ENCODE peak calls at places on chromosomes 11 and 22, in six cellular contexts. N is adrenal gland, K is right atrium auricular region, Z is tibial nerve, G is cardiac muscle cell, Y is A549. L is an unnamed sample.
A peak's percentile ranks its signal among the peaks of the same experiment; 100 is the strongest.

GRCh38 chr11:62264004-62264403 is 6.0 kb upstream of the SCGB2A2 start:
- DNase-seq in N (no peak), K (no peak), Z (no peak), G (no peak), Y (no peak), L (no peak)

GRCh38 chr11:100932474-100933100 is 197.0 kb downstream of the PGR start:
- DNase-seq in N (no peak), G (no peak), Z (no peak), K (no peak), Y (peak; percentile 17), L (no peak)

GRCh38 chr11:7279676-7280075 is 28.0 kb downstream of the SYT9 start:
- DNase-seq in N (no peak), Z (no peak), Y (no peak), K (no peak), G (no peak), L (no peak)

GRCh38 chr11:58629857-58630256 is 7.4 kb downstream of the CNTF start:
- DNase-seq in G (peak; percentile 53), N (peak; percentile 51), Y (peak; percentile 31), K (no peak), Z (no peak), L (no peak)

GRCh38 chr11:116871248-116871647 is 33.8 kb upstream of the APOA1 start:
- DNase-seq in Y (no peak), N (no peak), G (no peak), Z (no peak), K (peak; percentile 63), L (no peak)

GRCh38 chr11:28383471-28383870 is 275.3 kb downstream of the METTL15 start:
- DNase-seq in N (no peak), G (no peak), K (no peak), Z (no peak), Y (no peak), L (no peak)

GRCh38 chr11:7637447-7638157 is 35.7 kb downstream of the CYB5R2 start:
- DNase-seq in N (no peak), Y (no peak), G (no peak), K (peak; percentile 85), Z (no peak), L (no peak)

GRCh38 chr11:40302669-40303068 is 1156.8 kb downstream of the LRRC4C start:
- DNase-seq in G (no peak), Y (no peak), N (no peak), Z (no peak), K (no peak), L (no peak)

GRCh38 chr11:130513132-130513531 is 64.7 kb downstream of the ADAMTS15 start:
- DNase-seq in Z (no peak), K (no peak), Y (no peak), N (no peak), G (no peak), L (no peak)

GRCh38 chr11:3058753-3059664 is 1.8 kb upstream of the CARS1 start:
- DNase-seq in Y (no peak), G (no peak), Z (no peak), N (no peak), K (peak; percentile 75), L (no peak)

GRCh38 chr11:116791002-116791812 is 472 bp downstream of the APOA5 start:
- DNase-seq in Z (peak; percentile 56), Y (peak; percentile 79), G (peak; percentile 85), K (peak; percentile 74), N (peak; percentile 85), L (no peak)

GRCh38 chr11:64870176-64870892 is 8.1 kb downstream of the EHD1 start:
- DNase-seq in Y (no peak), Z (no peak), G (peak; percentile 92), N (peak; percentile 49), K (peak; percentile 92), L (no peak)

GRCh38 chr11:121482231-121483129 is 29.7 kb upstream of the SORL1-AS1 start:
- DNase-seq in Z (no peak), N (no peak), Y (no peak), G (no peak), K (no peak), L (no peak)

GRCh38 chr11:64331569-64332371 is 8.2 kb upstream of the CCDC88B start:
- DNase-seq in Y (peak; percentile 93), Z (no peak), N (peak; percentile 97), K (peak; percentile 78), G (peak; percentile 53), L (no peak)

GRCh38 chr11:24588075-24588474 is 91.2 kb downstream of the LUZP2 start:
- DNase-seq in G (no peak), N (no peak), K (no peak), Y (no peak), Z (no peak), L (no peak)

GRCh38 chr11:44651535-44652130 is 75.1 kb upstream of the TSPAN18 start:
- DNase-seq in Y (no peak), Z (no peak), K (peak; percentile 40), N (no peak), G (no peak), L (no peak)

GRCh38 chr11:70243912-70244652 is 26.4 kb upstream of the PPFIA1 start:
- DNase-seq in Y (peak; percentile 89), G (no peak), Z (no peak), K (no peak), N (no peak), L (no peak)

GRCh38 chr22:17845790-17846189 is 71.5 kb upstream of the BID start:
- DNase-seq in Y (no peak), G (no peak), K (no peak), N (no peak), Z (no peak), L (no peak)

GRCh38 chr11:126150256-126150655 is 61.2 kb downstream of the RPUSD4 start:
- DNase-seq in N (no peak), K (no peak), Z (no peak), G (no peak), Y (no peak), L (no peak)

GRCh38 chr11:67056640-67057409 is at the start of gene RHOD:
- DNase-seq in Y (no peak), G (peak; percentile 81), Z (no peak), K (no peak), N (no peak), L (no peak)

GRCh38 chr11:67057410-67057757 is 737 bp downstream of the RHOD start:
- DNase-seq in K (no peak), G (no peak), Y (no peak), Z (no peak), N (no peak), L (no peak)

GRCh38 chr11:67056267-67056639 is 394 bp upstream of the RHOD start:
- DNase-seq in Y (no peak), K (no peak), Z (no peak), G (no peak), N (no peak), L (no peak)

GRCh38 chr11:67054851-67055523 is 1.7 kb upstream of the RHOD start:
- DNase-seq in Y (peak; percentile 96), Z (no peak), K (peak; percentile 69), G (peak; percentile 83), N (peak; percentile 93), L (peak; percentile 89)

DNA sequence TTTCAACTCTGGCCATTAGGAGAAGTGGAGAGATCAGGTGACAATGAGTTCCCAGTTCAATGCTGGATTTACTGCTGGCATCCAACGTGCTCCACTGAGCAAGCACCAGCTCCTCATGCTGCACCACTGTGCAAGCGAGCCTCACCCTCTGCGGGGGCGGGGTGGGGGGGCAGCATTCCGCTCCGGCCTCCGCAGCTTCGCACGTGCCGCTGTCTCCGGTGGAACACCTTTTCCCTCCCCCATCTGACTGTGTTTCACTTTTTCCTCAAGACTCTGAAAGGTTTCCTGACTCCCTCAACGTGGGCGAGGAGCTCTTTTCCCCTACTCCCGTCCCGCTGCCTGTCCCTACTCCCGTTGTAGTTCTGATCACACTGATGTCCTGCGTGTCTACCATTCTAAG is 835 bp upstream of the RHOD start:
- DNase-seq in Y (no peak), Z (no peak), K (no peak), G (no peak), N (no peak), L (peak; percentile 74)
- H3K27ac ChIP-seq in Y (peak overlapping the region; percentile 91), Z (no peak overlapping the region), K (peak overlapping the region; percentile 92), G (no peak overlapping the region), N (peak overlapping the region; percentile 86), L (no peak overlapping the region)

DNA sequence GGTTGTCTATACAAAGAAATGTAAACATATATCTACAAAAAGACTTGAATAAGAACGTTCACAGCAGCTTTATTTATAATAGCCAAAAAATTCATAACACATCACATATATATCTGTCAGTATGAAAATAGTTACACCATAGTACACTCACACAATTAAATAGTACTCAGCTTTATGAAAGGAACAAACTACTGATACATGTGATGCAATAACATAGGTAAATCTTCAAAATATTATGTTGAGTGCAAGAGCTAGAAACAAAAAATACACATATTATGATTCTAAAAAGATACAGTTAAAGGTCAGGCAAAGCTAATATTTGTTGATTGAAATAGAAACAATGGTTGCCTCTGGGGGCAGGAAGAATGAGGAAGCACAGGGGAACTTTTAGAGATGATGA is 6.6 kb downstream of the MRGPRX2 start:
- DNase-seq in N (no peak), Y (no peak), K (no peak), Z (no peak), G (no peak), L (no peak)
- H3K27ac ChIP-seq in N (no peak overlapping the region), Y (no peak overlapping the region), K (no peak overlapping the region), Z (no peak overlapping the region), G (no peak overlapping the region), L (no peak overlapping the region)

DNA sequence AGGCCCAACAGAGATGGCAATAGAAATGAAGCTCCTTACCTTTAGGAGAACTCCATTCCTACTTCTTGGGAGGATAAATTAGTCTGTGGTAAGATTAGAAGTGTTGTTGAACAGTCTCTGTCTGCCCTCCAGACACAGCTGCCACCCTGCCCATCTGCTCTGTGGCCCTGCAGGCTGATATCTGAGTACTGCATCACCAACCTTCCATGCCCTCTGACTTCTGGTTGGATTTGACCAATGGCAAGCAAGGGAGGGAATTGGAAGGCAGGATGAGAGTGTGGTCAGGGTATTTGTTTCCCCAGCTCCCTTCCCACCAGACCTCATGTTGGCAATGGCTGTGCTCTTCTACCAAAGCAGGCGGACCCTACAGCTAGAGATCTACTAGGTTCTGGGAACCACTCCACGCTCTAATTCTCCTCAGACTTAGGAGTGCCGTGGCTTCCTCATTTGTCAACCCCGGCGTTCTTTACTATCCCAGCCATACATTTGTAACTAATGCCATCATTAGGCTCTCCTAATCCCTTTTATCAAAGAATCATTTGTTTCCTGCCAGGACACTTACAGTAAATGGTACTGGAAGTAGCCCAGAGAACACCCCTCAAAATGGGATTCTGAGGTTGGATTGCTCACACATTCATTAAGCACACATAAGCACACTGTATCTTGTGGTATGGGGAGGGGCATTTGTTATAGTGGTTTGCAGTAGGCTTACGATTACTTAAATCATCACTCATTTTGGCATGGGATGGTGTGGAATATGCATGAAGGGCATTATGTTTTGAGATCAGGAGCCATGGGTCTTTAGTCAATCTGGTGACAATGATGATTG is 35.4 kb upstream of the CD44 start:
- DNase-seq in K (no peak), G (no peak), Z (no peak), N (no peak), Y (no peak), L (no peak)
- H3K27ac ChIP-seq in K (no peak overlapping the region), G (no peak overlapping the region), Z (no peak overlapping the region), N (no peak overlapping the region), Y (no peak overlapping the region), L (no peak overlapping the region)

GRCh38 chr11:31649567-31649966 is 140.0 kb downstream of the ELP4 start:
- DNase-seq in Y (no peak), G (no peak), Z (no peak), N (no peak), K (no peak), L (no peak)

GRCh38 chr11:31651208-31651607 is 141.6 kb downstream of the ELP4 start:
- DNase-seq in Z (no peak), N (no peak), G (no peak), Y (no peak), K (no peak), L (no peak)

GRCh38 chr11:31649129-31649528 is 139.6 kb downstream of the ELP4 start:
- DNase-seq in Z (no peak), Y (no peak), N (no peak), G (no peak), K (no peak), L (no peak)

GRCh38 chr11:31652528-31652927 is 143.0 kb downstream of the ELP4 start:
- DNase-seq in Y (no peak), K (no peak), N (no peak), G (no peak), Z (no peak), L (no peak)

GRCh38 chr11:31651822-31652221 is 142.3 kb downstream of the ELP4 start:
- DNase-seq in K (no peak), Z (no peak), N (no peak), Y (no peak), G (no peak), L (no peak)
- H3K27ac ChIP-seq in K (no peak overlapping the region), Z (no peak overlapping the region), N (no peak overlapping the region), Y (no peak overlapping the region), G (no peak overlapping the region), L (no peak overlapping the region)

L was measured in caudate nucleus.